ENCODE peak calls at places on chromosomes 4 and X, in nine cellular contexts. K is AML-193; T is bronchial epithelial cell; F is EH; P is AG08396; Q is T-cell; G is germinal center; X is stimulated activated CD4-positive, alpha-beta T cell treated with anti-CD3 and anti-CD28 coated beads, Interleukin-4, amount 100 ng/mL, for 1 hour; D is KBM-7. L is an unnamed sample.

GRCh38 chr4:42656736-42656985 is 244 bp downstream of the ATP8A1 start:
- DNase-seq in G (no peak), K (no peak), X (no peak), P (no peak), Q (no peak), F (no peak), T (no peak), D (no peak), L (no peak)

GRCh38 chrX:68832101-68832416 is 3.2 kb downstream of the EFNB1 start:
- DNase-seq in Q (no peak), X (peak), K (peak), T (peak), F (peak), P (peak), G (no peak), D (peak), L (peak)

GRCh38 chrX:19875051-19875432 is 12.4 kb downstream of the SH3KBP1 start:
- DNase-seq in K (peak), D (peak), T (no peak), X (peak), Q (no peak), G (no peak), F (peak), P (no peak), L (no peak)

GRCh38 chr4:41796545-41797210 is 48.2 kb upstream of the PHOX2B start:
- DNase-seq in T (no peak), F (peak), G (no peak), D (no peak), Q (no peak), P (no peak), K (no peak), X (no peak), L (peak)

GRCh38 chr4:105996845-105997244 is 101.6 kb downstream of the NPNT start:
- DNase-seq in T (no peak), X (no peak), D (no peak), G (no peak), K (no peak), Q (no peak), F (no peak), P (no peak), L (no peak)

GRCh38 chr4:85741921-85742591 is 267.1 kb downstream of the ARHGAP24 start:
- DNase-seq in P (no peak), K (no peak), G (no peak), T (no peak), X (no peak), D (no peak), F (no peak), Q (no peak), L (peak)

GRCh38 chrX:151793886-151794285 is 59.3 kb downstream of the CNGA2 start:
- DNase-seq in K (no peak), T (no peak), Q (no peak), F (no peak), P (no peak), D (no peak), X (no peak), G (no peak), L (no peak)

GRCh38 chr4:188976644-188977115 is 837.4 kb downstream of the TRIML1 start:
- DNase-seq in P (no peak), T (peak), K (no peak), D (no peak), Q (no peak), G (no peak), X (no peak), F (peak), L (peak)

GRCh38 chr4:5888222-5888701 is 4.6 kb downstream of the CRMP1 start:
- DNase-seq in D (no peak), P (no peak), X (no peak), F (no peak), Q (no peak), T (no peak), G (no peak), K (no peak), L (no peak)

GRCh38 chr4:154082760-154083530 is 294.1 kb upstream of the SFRP2 start:
- DNase-seq in D (peak), T (peak), F (peak), G (no peak), Q (no peak), X (no peak), P (no peak), K (no peak), L (no peak)

GRCh38 chrX:17104433-17104832 is 158.0 kb downstream of the REPS2 start:
- DNase-seq in G (no peak), D (no peak), K (no peak), T (no peak), P (no peak), F (no peak), X (no peak), Q (no peak), L (no peak)

GRCh38 chrX:10666102-10666501 is 45.7 kb upstream of the MID1 start:
- DNase-seq in D (no peak), G (no peak), K (no peak), T (no peak), P (no peak), Q (no peak), F (no peak), X (no peak), L (no peak)

GRCh38 chr4:105122334-105122733 is 24.3 kb upstream of the TET2 start:
- DNase-seq in D (no peak), Q (no peak), X (no peak), F (peak), T (no peak), K (no peak), P (no peak), G (no peak), L (peak)

GRCh38 chr4:18570370-18570769 is 548.8 kb upstream of the LCORL start:
- DNase-seq in K (no peak), Q (no peak), F (no peak), X (no peak), G (no peak), P (no peak), T (no peak), D (no peak), L (no peak)

GRCh38 chr4:27921236-27921635 is 1060.6 kb downstream of the STIM2 start:
- DNase-seq in K (no peak), D (no peak), F (peak), T (peak), P (no peak), G (no peak), Q (no peak), X (no peak), L (peak)

GRCh38 chr4:156729416-156729815 is 242.2 kb downstream of the PDGFC start:
- DNase-seq in T (no peak), G (no peak), X (no peak), F (no peak), P (no peak), K (no peak), Q (no peak), D (no peak), L (no peak)

GRCh38 chr4:88573995-88574394 is 18.3 kb upstream of the HERC3 start:
- DNase-seq in Q (no peak), X (no peak), P (no peak), K (no peak), D (no peak), G (no peak), F (peak), T (no peak), L (no peak)

GRCh38 chr4:152255437-152255836 is 280.5 kb downstream of the FBXW7 start:
- DNase-seq in D (peak), F (peak), X (peak), Q (peak), K (no peak), T (peak), P (peak), G (no peak), L (no peak)

GRCh38 chr4:2340272-2341061 is 78.0 kb downstream of the ZFYVE28 start:
- DNase-seq in P (no peak), G (no peak), X (no peak), F (no peak), T (no peak), D (no peak), K (no peak), Q (no peak), L (no peak)

GRCh38 chr4:142262956-142263355 is 583.1 kb downstream of the INPP4B start:
- DNase-seq in Q (no peak), P (no peak), D (no peak), K (no peak), G (no peak), X (no peak), T (no peak), F (no peak), L (no peak)

GRCh38 chr4:155071962-155072361 is 136.5 kb upstream of the NPY2R start:
- DNase-seq in K (no peak), P (no peak), Q (no peak), G (no peak), T (no peak), F (no peak), D (no peak), X (no peak), L (no peak)

GRCh38 chrX:20455001-20455400 is 188.3 kb upstream of the RPS6KA3 start:
- DNase-seq in Q (no peak), K (no peak), X (no peak), G (no peak), F (peak), T (no peak), D (no peak), P (no peak), L (no peak)

GRCh38 chr4:187995322-187996207 is at the start of gene ZFP42:
- DNase-seq in T (no peak), D (no peak), K (no peak), Q (no peak), G (no peak), P (no peak), F (no peak), X (no peak), L (no peak)

L was measured in foreskin melanocyte.